ENCODE peak calls at places on chromosomes 11 and 22, in four cellular contexts. G is epithelial cell of proximal tubule, D is GF-D8, F is progenitor cell of endocrine pancreas. M is an unnamed sample.
A peak's percentile ranks its signal among the peaks of the same experiment; 100 is the strongest.

GRCh38 chr22:46609175-46609690 is 11.0 kb upstream of the GRAMD4 start:
- DNase-seq in G (no peak), D (no peak), F (no peak), M (no peak)

GRCh38 chr22:19287076-19287724 is 4.3 kb downstream of the CLTCL1 start:
- DNase-seq in G (no peak), D (no peak), F (no peak), M (no peak)

GRCh38 chr11:61341706-61342105 is 8.7 kb downstream of the TKFC start:
- DNase-seq in G (no peak), D (no peak), F (no peak), M (no peak)

GRCh38 chr11:45275823-45276222 is 10.3 kb downstream of the SYT13 start:
- DNase-seq in G (no peak), D (no peak), F (no peak), M (no peak)

GRCh38 chr11:116578971-116579687 is 193.7 kb downstream of the BUD13 start:
- DNase-seq in G (no peak), D (no peak), F (no peak), M (peak; percentile 55)

GRCh38 chr11:47351159-47352126 is 1.1 kb downstream of the MYBPC3 start:
- DNase-seq in G (no peak), D (no peak), F (no peak), M (peak; percentile 43)

GRCh38 chr11:17250561-17251350 is 25.8 kb upstream of the NUCB2 start:
- DNase-seq in G (no peak), D (no peak), F (no peak), M (no peak)

GRCh38 chr22:44026630-44027511 is 2.8 kb downstream of the PARVB start:
- DNase-seq in G (no peak), D (peak; percentile 88), F (no peak), M (no peak)

GRCh38 chr11:22115470-22116037 is 77.3 kb upstream of the ANO5 start:
- DNase-seq in G (no peak), D (no peak), F (no peak), M (no peak)

GRCh38 chr11:67998150-67999045 is 5.5 kb downstream of the UNC93B1 start:
- DNase-seq in G (no peak), D (no peak), F (no peak), M (no peak)

GRCh38 chr11:22169833-22170232 is 23.1 kb upstream of the ANO5 start:
- DNase-seq in G (no peak), D (no peak), F (no peak), M (no peak)

GRCh38 chr11:119709638-119710346 is 19.2 kb downstream of the NECTIN1 start:
- DNase-seq in G (no peak), D (peak; percentile 82), F (no peak), M (peak; percentile 77)

GRCh38 chr11:11569936-11570491 is 51.8 kb downstream of the GALNT18 start:
- DNase-seq in G (no peak), D (no peak), F (no peak), M (no peak)

GRCh38 chr11:16809901-16810668 is 71.6 kb downstream of the C11orf58 start:
- DNase-seq in G (no peak), D (no peak), F (no peak), M (no peak)

GRCh38 chr22:21443735-21444421 is 23.3 kb upstream of the TMEM191C start:
- DNase-seq in G (no peak), D (no peak), F (no peak), M (peak; percentile 8)

GRCh38 chr22:19292262-19293230 is 1.0 kb upstream of the CLTCL1 start:
- DNase-seq in G (no peak), D (no peak), F (no peak), M (no peak)

M was measured in BE2C.